ENCODE peak calls at places on chromosomes 5 and 9, in six cellular contexts. One of them, this sample, is unnamed.

GRCh38 chr5:122680623-122681350 is 94.1 kb upstream of the SNX2 start:
- DNase-seq in fibroblast of lung: no peak
- DNase-seq in brain microvascular endothelial cell: no peak
- DNase-seq in tibial artery: no peak
- DNase-seq in epithelial cell of esophagus: no peak
- DNase-seq in WERI-Rb-1: no peak
- DNase-seq in this sample: no peak

GRCh38 chr9:14369011-14369410 is 55.1 kb upstream of the NFIB start:
- DNase-seq in fibroblast of lung: no peak
- DNase-seq in brain microvascular endothelial cell: no peak
- DNase-seq in tibial artery: no peak
- DNase-seq in epithelial cell of esophagus: no peak
- DNase-seq in WERI-Rb-1: no peak
- DNase-seq in this sample: no peak

GRCh38 chr5:161403996-161404395 is 142.5 kb downstream of the GABRB2 start:
- DNase-seq in fibroblast of lung: no peak
- DNase-seq in brain microvascular endothelial cell: no peak
- DNase-seq in tibial artery: no peak
- DNase-seq in epithelial cell of esophagus: no peak
- DNase-seq in WERI-Rb-1: no peak
- DNase-seq in this sample: no peak

GRCh38 chr5:9587135-9587534 is 41.3 kb upstream of the SEMA5A start:
- DNase-seq in fibroblast of lung: no peak
- DNase-seq in brain microvascular endothelial cell: no peak
- DNase-seq in tibial artery: no peak
- DNase-seq in epithelial cell of esophagus: no peak
- DNase-seq in WERI-Rb-1: no peak
- DNase-seq in this sample: no peak

GRCh38 chr9:93302586-93303257 is 118.8 kb downstream of the WNK2 start:
- DNase-seq in fibroblast of lung: peak; percentile 68
- DNase-seq in brain microvascular endothelial cell: peak; percentile 34
- DNase-seq in tibial artery: peak; percentile 63
- DNase-seq in epithelial cell of esophagus: peak; percentile 60
- DNase-seq in WERI-Rb-1: peak; percentile 86
- DNase-seq in this sample: peak; percentile 30

GRCh38 chr5:131589510-131590348 is 45.3 kb downstream of the RAPGEF6 start:
- DNase-seq in fibroblast of lung: peak; percentile 77
- DNase-seq in brain microvascular endothelial cell: no peak
- DNase-seq in tibial artery: no peak
- DNase-seq in epithelial cell of esophagus: peak; percentile 59
- DNase-seq in WERI-Rb-1: peak; percentile 40
- DNase-seq in this sample: peak; percentile 56

GRCh38 chr5:55636711-55637110 is 75.4 kb downstream of the SLC38A9 start:
- DNase-seq in fibroblast of lung: peak; percentile 59
- DNase-seq in brain microvascular endothelial cell: no peak
- DNase-seq in tibial artery: no peak
- DNase-seq in epithelial cell of esophagus: peak; percentile 46
- DNase-seq in WERI-Rb-1: no peak
- DNase-seq in this sample: no peak

GRCh38 chr5:90480699-90481098 is 6.0 kb downstream of the POLR3G start:
- DNase-seq in fibroblast of lung: peak; percentile 42
- DNase-seq in brain microvascular endothelial cell: no peak
- DNase-seq in tibial artery: no peak
- DNase-seq in epithelial cell of esophagus: no peak
- DNase-seq in WERI-Rb-1: no peak
- DNase-seq in this sample: no peak

GRCh38 chr5:99449786-99450185 is 521.0 kb upstream of the CHD1 start:
- DNase-seq in fibroblast of lung: peak; percentile 0
- DNase-seq in brain microvascular endothelial cell: no peak
- DNase-seq in tibial artery: no peak
- DNase-seq in epithelial cell of esophagus: peak; percentile 4
- DNase-seq in WERI-Rb-1: no peak
- DNase-seq in this sample: peak; percentile 76

GRCh38 chr5:96934291-96934694 is 1.6 kb upstream of the LNPEP start:
- DNase-seq in fibroblast of lung: no peak
- DNase-seq in brain microvascular endothelial cell: no peak
- DNase-seq in tibial artery: no peak
- DNase-seq in epithelial cell of esophagus: no peak
- DNase-seq in WERI-Rb-1: no peak
- DNase-seq in this sample: no peak

GRCh38 chr5:8188874-8189588 is 320.1 kb downstream of the MTRR start:
- DNase-seq in fibroblast of lung: no peak
- DNase-seq in brain microvascular endothelial cell: no peak
- DNase-seq in tibial artery: no peak
- DNase-seq in epithelial cell of esophagus: no peak
- DNase-seq in WERI-Rb-1: no peak
- DNase-seq in this sample: no peak

GRCh38 chr5:96509313-96509712 is 76.3 kb upstream of the PCSK1 start:
- DNase-seq in fibroblast of lung: no peak
- DNase-seq in brain microvascular endothelial cell: no peak
- DNase-seq in tibial artery: no peak
- DNase-seq in epithelial cell of esophagus: no peak
- DNase-seq in WERI-Rb-1: no peak
- DNase-seq in this sample: peak; percentile 17

GRCh38 chr9:70979971-70980370 is 141.4 kb downstream of the TRPM3 start:
- DNase-seq in fibroblast of lung: no peak
- DNase-seq in brain microvascular endothelial cell: no peak
- DNase-seq in tibial artery: no peak
- DNase-seq in epithelial cell of esophagus: peak; percentile 22
- DNase-seq in WERI-Rb-1: no peak
- DNase-seq in this sample: no peak

GRCh38 chr5:135213034-135213386 is 179.0 kb upstream of the PITX1 start:
- DNase-seq in fibroblast of lung: no peak
- DNase-seq in brain microvascular endothelial cell: no peak
- DNase-seq in tibial artery: no peak
- DNase-seq in epithelial cell of esophagus: no peak
- DNase-seq in WERI-Rb-1: peak; percentile 63
- DNase-seq in this sample: no peak

DNA sequence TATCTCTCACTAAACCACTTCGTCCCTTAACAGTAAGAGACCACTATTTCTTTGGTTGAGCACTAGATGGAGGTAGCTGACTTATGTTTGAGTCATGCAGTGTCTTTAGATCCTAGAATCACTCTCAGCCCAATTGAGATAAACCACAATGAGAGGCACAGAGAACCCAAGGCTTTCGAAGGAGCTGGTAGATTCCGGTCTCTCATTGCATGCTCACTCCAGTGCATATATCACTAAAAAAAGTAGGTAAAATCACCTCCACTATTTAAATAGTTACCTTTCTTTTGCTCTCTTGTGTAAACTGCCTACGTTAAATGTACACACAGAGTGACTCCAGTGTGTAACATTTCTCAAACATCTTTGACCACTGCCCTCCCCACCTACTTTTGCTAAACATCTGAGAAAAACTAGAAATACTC is 27.6 kb downstream of the ACTL7A start:
- DNase-seq in fibroblast of lung: peak; percentile 38
- DNase-seq in brain microvascular endothelial cell: peak; percentile 9
- DNase-seq in tibial artery: no peak
- DNase-seq in epithelial cell of esophagus: no peak
- DNase-seq in WERI-Rb-1: no peak
- DNase-seq in this sample: peak; percentile 37
- TF ChIP-seq CTCF in fibroblast of lung: no peak
- TF ChIP-seq CTCF in brain microvascular endothelial cell: peak; percentile 27
- TF ChIP-seq CTCF in tibial artery: no peak
- TF ChIP-seq CTCF in epithelial cell of esophagus: no peak
- TF ChIP-seq CTCF in WERI-Rb-1: peak; percentile 43
- TF ChIP-seq CTCF in this sample: peak; percentile 24

DNA sequence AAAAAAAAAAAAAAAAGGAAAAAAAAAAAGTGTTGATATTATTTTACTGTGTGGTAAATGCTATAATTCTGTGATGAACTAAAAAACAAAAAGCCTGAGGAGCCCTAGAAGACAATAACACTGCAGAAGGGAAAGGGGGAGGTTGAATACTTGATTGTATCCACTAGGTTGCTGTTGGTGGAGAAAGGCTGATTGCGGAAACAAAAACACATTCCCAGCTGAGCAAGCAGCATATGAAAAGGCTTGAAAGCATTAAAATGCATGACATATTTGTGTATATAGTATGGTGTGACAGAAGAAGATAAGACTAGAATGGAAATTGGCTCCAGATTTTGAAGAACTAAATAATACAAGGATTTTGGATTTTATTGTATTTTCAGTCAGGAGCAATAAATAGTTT is 8.9 kb downstream of the RABGAP1 start:
- DNase-seq in fibroblast of lung: no peak
- DNase-seq in brain microvascular endothelial cell: no peak
- DNase-seq in tibial artery: no peak
- DNase-seq in epithelial cell of esophagus: no peak
- DNase-seq in WERI-Rb-1: no peak
- DNase-seq in this sample: no peak
- H3K4me3 ChIP-seq in fibroblast of lung: no peak overlapping the region
- H3K4me3 ChIP-seq in brain microvascular endothelial cell: no peak overlapping the region
- H3K4me3 ChIP-seq in tibial artery: no peak overlapping the region
- H3K4me3 ChIP-seq in epithelial cell of esophagus: no peak overlapping the region
- H3K4me3 ChIP-seq in WERI-Rb-1: no peak overlapping the region
- H3K4me3 ChIP-seq in this sample: no peak overlapping the region

DNA sequence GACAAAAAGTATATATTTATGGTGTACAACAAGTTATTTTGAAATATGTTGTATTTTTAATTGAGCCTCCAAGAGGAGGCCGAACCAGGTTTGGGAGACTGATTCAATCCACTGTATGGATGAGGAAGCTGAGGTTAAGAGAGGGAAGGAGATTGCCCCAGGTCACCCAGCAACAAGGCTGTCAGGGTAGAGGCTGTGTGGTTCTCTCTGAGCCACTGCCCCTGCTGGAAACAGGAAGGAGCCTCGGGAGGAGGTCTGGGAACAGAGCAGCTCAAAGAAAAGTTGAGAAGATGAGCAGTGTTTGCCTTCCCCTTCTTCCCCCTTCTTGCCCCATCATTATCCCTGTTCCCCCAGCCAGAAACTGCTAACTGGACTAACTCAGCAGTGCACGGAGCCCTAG is 6.6 kb upstream of the FAT2 start:
- DNase-seq in fibroblast of lung: no peak
- DNase-seq in brain microvascular endothelial cell: peak; percentile 7
- DNase-seq in tibial artery: no peak
- DNase-seq in epithelial cell of esophagus: no peak
- DNase-seq in WERI-Rb-1: no peak
- DNase-seq in this sample: no peak
- TF ChIP-seq CTCF in fibroblast of lung: no peak
- TF ChIP-seq CTCF in brain microvascular endothelial cell: no peak
- TF ChIP-seq CTCF in tibial artery: no peak
- TF ChIP-seq CTCF in epithelial cell of esophagus: no peak
- TF ChIP-seq CTCF in WERI-Rb-1: no peak
- TF ChIP-seq CTCF in this sample: no peak

DNA sequence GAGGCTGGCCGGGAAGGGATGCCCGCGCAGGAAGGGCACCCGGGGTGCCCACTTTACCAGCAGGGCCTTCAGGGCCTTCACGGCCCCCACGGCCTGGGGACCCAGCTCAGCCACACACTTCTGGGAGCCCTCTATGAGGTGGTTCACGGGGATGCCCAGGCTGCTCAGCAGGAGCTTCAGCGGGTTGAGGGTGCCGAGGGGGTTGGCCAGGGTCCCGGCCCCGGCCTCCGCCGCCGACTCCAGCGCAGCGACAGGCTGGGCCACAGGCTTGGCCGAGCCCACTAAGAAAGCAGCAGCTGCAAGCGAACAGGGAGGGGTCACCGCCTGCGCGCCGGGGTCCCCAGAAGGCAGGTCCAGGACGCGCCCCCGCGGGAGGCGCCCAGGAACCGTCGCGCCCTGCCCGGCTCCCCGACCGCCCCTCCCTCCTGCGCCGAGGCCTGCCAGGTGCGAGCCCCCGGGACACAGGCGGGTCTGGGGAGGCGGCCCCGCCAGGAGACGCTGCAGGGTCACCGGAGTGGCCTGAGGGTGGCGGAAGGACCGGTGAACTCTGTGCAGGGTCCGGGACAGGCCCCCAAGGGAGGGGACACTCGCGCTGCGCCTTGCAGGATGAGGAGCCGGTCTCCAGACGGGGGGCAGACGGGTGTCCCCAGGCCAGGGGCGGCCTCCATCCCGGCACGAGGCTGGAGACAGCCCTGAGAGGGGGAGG is 603 bp downstream of the SCGB3A1 start:
- DNase-seq in fibroblast of lung: no peak
- DNase-seq in brain microvascular endothelial cell: no peak
- DNase-seq in tibial artery: no peak
- DNase-seq in epithelial cell of esophagus: no peak
- DNase-seq in WERI-Rb-1: no peak
- DNase-seq in this sample: no peak
- H3K4me3 ChIP-seq in fibroblast of lung: no peak overlapping the region
- H3K4me3 ChIP-seq in brain microvascular endothelial cell: peak overlapping the region; percentile 5
- H3K4me3 ChIP-seq in tibial artery: no peak overlapping the region
- H3K4me3 ChIP-seq in epithelial cell of esophagus: no peak overlapping the region
- H3K4me3 ChIP-seq in WERI-Rb-1: peak overlapping the region; percentile 43
- H3K4me3 ChIP-seq in this sample: no peak overlapping the region

GRCh38 chr5:124289641-124290201 is 456.7 kb downstream of the ZNF608 start:
- DNase-seq in fibroblast of lung: no peak
- DNase-seq in brain microvascular endothelial cell: no peak
- DNase-seq in tibial artery: no peak
- DNase-seq in epithelial cell of esophagus: peak; percentile 77
- DNase-seq in WERI-Rb-1: no peak
- DNase-seq in this sample: no peak
- TF ChIP-seq CTCF in fibroblast of lung: no peak
- TF ChIP-seq CTCF in brain microvascular endothelial cell: peak; percentile 27
- TF ChIP-seq CTCF in tibial artery: no peak
- TF ChIP-seq CTCF in epithelial cell of esophagus: peak; percentile 37
- TF ChIP-seq CTCF in WERI-Rb-1: no peak
- TF ChIP-seq CTCF in this sample: no peak

GRCh38 chr5:108728566-108729305 is 19.0 kb upstream of the FER start:
- DNase-seq in fibroblast of lung: peak; percentile 42
- DNase-seq in brain microvascular endothelial cell: no peak
- DNase-seq in tibial artery: no peak
- DNase-seq in epithelial cell of esophagus: no peak
- DNase-seq in WERI-Rb-1: no peak
- DNase-seq in this sample: no peak
- H3K4me3 ChIP-seq in fibroblast of lung: peak overlapping the region; percentile 79
- H3K4me3 ChIP-seq in brain microvascular endothelial cell: peak overlapping the region; percentile 82
- H3K4me3 ChIP-seq in tibial artery: peak overlapping the region; percentile 93
- H3K4me3 ChIP-seq in epithelial cell of esophagus: peak overlapping the region; percentile 76
- H3K4me3 ChIP-seq in WERI-Rb-1: peak overlapping the region; percentile 67
- H3K4me3 ChIP-seq in this sample: peak overlapping the region; percentile 75

GRCh38 chr5:113205807-113206206 is 229.0 kb downstream of the TSSK1B start:
- DNase-seq in fibroblast of lung: no peak
- DNase-seq in brain microvascular endothelial cell: no peak
- DNase-seq in tibial artery: no peak
- DNase-seq in epithelial cell of esophagus: peak; percentile 41
- DNase-seq in WERI-Rb-1: peak; percentile 50
- DNase-seq in this sample: no peak
- TF ChIP-seq CTCF in fibroblast of lung: no peak
- TF ChIP-seq CTCF in brain microvascular endothelial cell: peak; percentile 31
- TF ChIP-seq CTCF in tibial artery: no peak
- TF ChIP-seq CTCF in epithelial cell of esophagus: peak; percentile 42
- TF ChIP-seq CTCF in WERI-Rb-1: peak; percentile 67
- TF ChIP-seq CTCF in this sample: no peak

GRCh38 chr5:177133119-177133844 is at the start of gene NSD1:
- DNase-seq in fibroblast of lung: peak; percentile 80
- DNase-seq in brain microvascular endothelial cell: peak; percentile 49
- DNase-seq in tibial artery: peak; percentile 93
- DNase-seq in epithelial cell of esophagus: peak; percentile 65
- DNase-seq in WERI-Rb-1: peak; percentile 62
- DNase-seq in this sample: peak; percentile 81

GRCh38 chr5:177131711-177132503 is 1.7 kb upstream of the NSD1 start:
- DNase-seq in fibroblast of lung: no peak
- DNase-seq in brain microvascular endothelial cell: no peak
- DNase-seq in tibial artery: peak; percentile 71
- DNase-seq in epithelial cell of esophagus: no peak
- DNase-seq in WERI-Rb-1: no peak
- DNase-seq in this sample: no peak

GRCh38 chr5:177132504-177133118 is 962 bp upstream of the NSD1 start:
- DNase-seq in fibroblast of lung: peak; percentile 23
- DNase-seq in brain microvascular endothelial cell: no peak
- DNase-seq in tibial artery: no peak
- DNase-seq in epithelial cell of esophagus: peak; percentile 10
- DNase-seq in WERI-Rb-1: no peak
- DNase-seq in this sample: no peak

GRCh38 chr5:177134653-177135225 is 1.2 kb downstream of the NSD1 start:
- DNase-seq in fibroblast of lung: peak; percentile 24
- DNase-seq in brain microvascular endothelial cell: no peak
- DNase-seq in tibial artery: no peak
- DNase-seq in epithelial cell of esophagus: no peak
- DNase-seq in WERI-Rb-1: no peak
- DNase-seq in this sample: peak; percentile 32

GRCh38 chr5:177133845-177134652 is 476 bp downstream of the NSD1 start:
- DNase-seq in fibroblast of lung: peak; percentile 46
- DNase-seq in brain microvascular endothelial cell: no peak
- DNase-seq in tibial artery: peak; percentile 72
- DNase-seq in epithelial cell of esophagus: peak; percentile 39
- DNase-seq in WERI-Rb-1: peak; percentile 52
- DNase-seq in this sample: peak; percentile 58
- H3K4me3 ChIP-seq in fibroblast of lung: peak overlapping the region; percentile 75
- H3K4me3 ChIP-seq in brain microvascular endothelial cell: peak overlapping the region; percentile 66
- H3K4me3 ChIP-seq in tibial artery: peak overlapping the region; percentile 87
- H3K4me3 ChIP-seq in epithelial cell of esophagus: peak overlapping the region; percentile 55
- H3K4me3 ChIP-seq in WERI-Rb-1: peak overlapping the region; percentile 67
- H3K4me3 ChIP-seq in this sample: peak overlapping the region; percentile 54